ENCODE peak calls at places on chromosomes 4 and X, in five cellular contexts. U is left ventricle myocardium inferior, H is hepatocyte, S is SK-N-SH, P is cardiac muscle cell. E is an unnamed sample. For H3K4me1, the result is how much of the 10 kb centered on the place peaks cover.

GRCh38 chr4:185994750-185995149 is 74.2 kb upstream of the TLR3 start:
- DNase-seq in S (no peak), P (no peak), U (no peak), H (no peak), E (no peak)

GRCh38 chr4:11765849-11766453 is 337.3 kb upstream of the HS3ST1 start:
- DNase-seq in H (peak), P (peak), U (no peak), S (peak), E (no peak)

GRCh38 chr4:38673109-38673978 is 9.3 kb downstream of the KLF3 start:
- DNase-seq in H (peak), U (peak), S (peak), P (peak), E (peak)

GRCh38 chr4:123397276-123398150 is 918 bp downstream of the SPRY1 start:
- DNase-seq in U (peak), S (peak), P (peak), H (peak), E (no peak)

GRCh38 chrX:124736553-124737240 is 390.3 kb downstream of the SH2D1A start:
- DNase-seq in H (no peak), P (no peak), S (no peak), U (no peak), E (no peak)

GRCh38 chr4:37763831-37764230 is 62.7 kb upstream of the PGM2 start:
- DNase-seq in H (no peak), P (no peak), U (no peak), S (no peak), E (no peak)

GRCh38 chrX:56745019-56745418 is 16.0 kb downstream of the NBDY start:
- DNase-seq in U (no peak), S (no peak), P (no peak), H (no peak), E (no peak)

GRCh38 chrX:16512401-16512776 is 137.6 kb upstream of the S100G start:
- DNase-seq in H (no peak), S (no peak), U (no peak), P (no peak), E (no peak)

GRCh38 chr4:121370729-121371325 is 10.0 kb downstream of the QRFPR start:
- DNase-seq in S (peak), P (peak), U (peak), H (peak), E (peak)

GRCh38 chr4:21780158-21780557 is 168.4 kb downstream of the KCNIP4 start:
- DNase-seq in H (no peak), P (no peak), U (no peak), S (no peak), E (no peak)

GRCh38 chr4:156805696-156806095 is 165.9 kb downstream of the PDGFC start:
- DNase-seq in U (no peak), P (no peak), H (no peak), S (no peak), E (no peak)

GRCh38 chr4:152100378-152101201 is 339.8 kb upstream of the GATB start:
- DNase-seq in P (no peak), S (no peak), U (no peak), H (no peak), E (no peak)

GRCh38 chr4:168560184-168560834 is 63.5 kb downstream of the PALLD start:
- DNase-seq in H (peak), U (no peak), P (peak), S (no peak), E (no peak)

GRCh38 chr4:24736066-24736465 is 59.3 kb upstream of the SOD3 start:
- DNase-seq in S (no peak), U (no peak), H (no peak), P (no peak), E (no peak)

GRCh38 chr4:153555730-153556440 is 89.7 kb downstream of the TMEM131L start:
- DNase-seq in P (peak), H (peak), U (peak), S (no peak), E (peak)

GRCh38 chr4:24730256-24731001 is 64.9 kb upstream of the SOD3 start:
- DNase-seq in U (peak), P (no peak), S (no peak), H (no peak), E (peak)

GRCh38 chr4:77538574-77539157 is 67.0 kb upstream of the CXCL13 start:
- DNase-seq in S (no peak), P (no peak), H (peak), U (no peak), E (no peak)

GRCh38 chr4:152780267-152780811 is 585 bp downstream of the ARFIP1 start:
- DNase-seq in H (peak), U (peak), S (peak), P (no peak), E (no peak)

GRCh38 chr4:1208970-1209704 is 36.8 kb upstream of the SPON2 start:
- DNase-seq in P (no peak), U (peak), H (no peak), S (no peak), E (no peak)

GRCh38 chr4:1578301-1578781 is 105.8 kb downstream of the FAM53A start:
- DNase-seq in U (no peak), H (no peak), S (no peak), P (peak), E (no peak)

GRCh38 chr4:81682492-81682891 is 210.8 kb upstream of the RASGEF1B start:
- DNase-seq in U (no peak), P (no peak), H (no peak), S (no peak), E (no peak)

GRCh38 chrX:133542476-133542875 is 127.2 kb upstream of the GPC4 start:
- DNase-seq in H (no peak), S (no peak), P (no peak), U (no peak), E (no peak)

GRCh38 chr4:6988016-6988715 is 55.0 kb upstream of the TADA2B start:
- DNase-seq in U (no peak), P (no peak), H (no peak), S (peak), E (peak)

GRCh38 chr4:11198516-11199305 is 230.0 kb downstream of the HS3ST1 start:
- DNase-seq in H (no peak), S (no peak), U (no peak), P (no peak), E (no peak)

GRCh38 chr4:167602157-167602556 is 367.9 kb upstream of the SPOCK3 start:
- DNase-seq in H (no peak), U (no peak), P (no peak), S (no peak), E (no peak)

GRCh38 chrX:153969904-153970397 is 1.7 kb downstream of the HCFC1 start:
- DNase-seq in S (peak), H (no peak), P (no peak), U (no peak), E (no peak)

GRCh38 chr4:176967586-176967985 is 174.9 kb upstream of the VEGFC start:
- DNase-seq in U (no peak), P (no peak), S (no peak), H (no peak), E (no peak)

GRCh38 chr4:109078724-109079123 is 223.7 kb downstream of the COL25A1 start:
- DNase-seq in H (no peak), U (no peak), P (peak), S (no peak), E (no peak)

GRCh38 chrX:70455366-70456202 is 10.9 kb downstream of the DLG3 start:
- DNase-seq in U (no peak), S (peak), P (no peak), H (peak), E (no peak)

GRCh38 chr4:78675325-78675724 is 100.8 kb upstream of the BMP2K start:
- DNase-seq in H (no peak), U (no peak), P (no peak), S (no peak), E (no peak)

GRCh38 chrX:153565996-153566580 is 32.9 kb downstream of the CCNQ start:
- DNase-seq in H (no peak), U (no peak), S (no peak), P (no peak), E (no peak)

GRCh38 chr4:6750302-6751221 is 32.0 kb upstream of the KIAA0232 start:
- DNase-seq in U (no peak), S (no peak), P (no peak), H (peak), E (no peak)

GRCh38 chrX:119455264-119455663 is 13.0 kb upstream of the SLC25A5 start:
- DNase-seq in U (no peak), H (peak), S (no peak), P (no peak), E (no peak)

GRCh38 chr4:54063737-54064316 is 578 bp downstream of the CHIC2 start:
- DNase-seq in U (peak), P (peak), H (peak), S (peak), E (no peak)

GRCh38 chr4:42671431-42672194 is 14.7 kb upstream of the ATP8A1 start:
- DNase-seq in H (no peak), S (no peak), U (no peak), P (no peak), E (no peak)

GRCh38 chrX:136577562-136577961 is 45.5 kb downstream of the VGLL1 start:
- DNase-seq in S (peak), H (peak), P (peak), U (peak), E (peak)

GRCh38 chr4:107896158-107896645 is 35.1 kb upstream of the CYP2U1 start:
- DNase-seq in U (no peak), H (peak), P (no peak), S (no peak), E (no peak)

GRCh38 chrX:122238801-122239200 is 945.3 kb upstream of the GRIA3 start:
- DNase-seq in P (no peak), U (no peak), H (no peak), S (no peak), E (no peak)

DNA sequence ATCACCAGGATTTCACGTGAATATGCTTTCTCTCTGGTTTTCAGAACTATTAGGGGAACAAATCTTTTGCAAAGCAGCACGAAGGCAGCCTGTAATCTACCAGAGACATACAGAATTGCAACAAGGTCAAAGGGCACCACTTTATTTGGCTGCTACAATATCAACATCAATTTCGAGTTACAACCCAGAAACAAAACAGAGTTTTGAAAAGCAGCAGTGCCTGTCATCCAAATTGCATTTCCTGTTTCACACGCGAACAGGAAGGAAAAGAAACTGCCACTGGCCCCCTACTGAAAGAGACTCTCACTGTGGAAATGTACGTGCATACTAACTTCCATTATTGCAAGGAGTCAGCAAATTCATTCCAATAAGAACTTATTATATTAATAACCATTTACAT is 17.1 kb upstream of the C1QTNF7 start:
- DNase-seq in H (no peak), U (no peak), P (peak), S (peak), E (no peak)
- H3K4me1 ChIP-seq in H (under half), U (under half), P (under half), S (under half), E (under half)

DNA sequence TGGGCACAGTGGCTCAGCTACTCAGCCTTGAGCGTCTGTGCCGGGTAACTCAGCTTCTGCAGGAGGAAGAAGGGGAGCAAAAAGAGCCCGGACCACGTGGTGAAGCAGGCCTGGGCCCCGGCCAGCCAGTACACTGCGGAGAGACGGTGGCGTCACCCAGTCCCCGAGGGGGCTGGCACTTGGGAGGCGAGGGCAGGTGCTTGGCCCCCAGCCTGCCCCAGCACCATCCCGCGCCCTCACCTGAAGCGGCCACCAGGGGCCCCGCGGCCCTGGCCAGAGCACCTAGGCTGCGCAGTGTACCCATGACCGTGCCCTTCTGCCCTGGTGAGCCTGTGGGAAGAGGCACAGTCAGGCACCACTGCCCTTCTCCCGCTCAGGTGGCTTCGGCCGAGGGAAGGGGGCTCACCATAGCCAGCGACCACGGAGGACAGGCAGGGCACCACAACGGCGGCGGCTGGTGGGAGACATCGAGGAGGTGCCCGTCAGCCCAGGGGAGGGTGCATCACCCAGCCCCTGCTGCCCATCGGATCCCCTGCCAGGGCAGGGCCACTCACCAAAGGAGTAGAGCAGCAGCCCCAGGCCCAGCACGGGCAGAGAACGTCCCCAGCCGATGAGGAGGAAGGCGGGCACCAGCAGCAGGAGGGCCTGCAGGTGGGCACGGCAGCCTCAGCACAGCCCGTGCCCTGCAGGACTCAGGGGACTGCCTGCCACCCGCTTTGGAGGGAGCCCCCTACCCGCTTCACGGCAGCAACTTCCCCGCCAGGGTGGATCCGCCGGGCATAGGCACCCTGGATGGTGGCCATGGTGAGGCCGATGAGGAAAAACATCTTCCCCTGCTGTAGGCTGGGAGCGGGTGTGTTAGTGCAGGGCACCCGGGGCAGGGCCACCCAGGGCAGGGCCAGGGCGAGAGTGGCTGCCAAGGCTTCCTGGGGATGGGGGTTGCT is 32.1 kb downstream of the NOP14 start:
- DNase-seq in S (no peak), U (peak), H (no peak), P (no peak), E (no peak)
- H3K4me3 ChIP-seq in S (no peak), U (no peak), H (no peak), P (no peak), E (no peak)

GRCh38 chr4:158826882-158827281 is 58.1 kb downstream of the FNIP2 start:
- DNase-seq in U (no peak), H (peak), S (no peak), P (no peak), E (no peak)
- H3K4me1 ChIP-seq in U (half or more), H (under half), S (under half), P (half or more), E (half or more)

GRCh38 chr4:73606465-73606974 is 13.7 kb downstream of the RASSF6 start:
- DNase-seq in S (no peak), H (peak), P (no peak), U (no peak), E (no peak)
- H3K4me3 ChIP-seq in S (no peak), H (no peak), P (no peak), U (no peak), E (no peak)

E was measured in right atrium auricular region.